ENCODE peak calls at places on chromosomes 2 and 18, in four cellular contexts. One of them, this sample, is unnamed.
A peak's percentile ranks its signal among the peaks of the same experiment; 100 is the strongest.

GRCh38 chr2:168686485-168687191 is 115.8 kb upstream of the NOSTRIN start:
- DNase-seq in activated CD8-positive, alpha-beta memory T cell treated with anti-CD3 and anti-CD28 coated beads for 1 hour: no peak
- DNase-seq in fibroblast of lung: peak; percentile 77
- DNase-seq in HL-60: no peak
- DNase-seq in this sample: no peak

GRCh38 chr18:22230403-22231042 is 61.1 kb downstream of the GATA6 start:
- DNase-seq in fibroblast of lung: peak; percentile 91
- DNase-seq in activated CD8-positive, alpha-beta memory T cell treated with anti-CD3 and anti-CD28 coated beads for 1 hour: no peak
- DNase-seq in HL-60: no peak
- DNase-seq in this sample: no peak

GRCh38 chr2:48180557-48180956 is 274.3 kb upstream of the FBXO11 start:
- DNase-seq in HL-60: no peak
- DNase-seq in activated CD8-positive, alpha-beta memory T cell treated with anti-CD3 and anti-CD28 coated beads for 1 hour: no peak
- DNase-seq in fibroblast of lung: no peak
- DNase-seq in this sample: no peak

GRCh38 chr2:43276517-43276931 is 50.1 kb upstream of the ZFP36L2 start:
- DNase-seq in activated CD8-positive, alpha-beta memory T cell treated with anti-CD3 and anti-CD28 coated beads for 1 hour: no peak
- DNase-seq in HL-60: no peak
- DNase-seq in fibroblast of lung: no peak
- DNase-seq in this sample: no peak

GRCh38 chr18:33820517-33821368 is 242.7 kb downstream of the ASXL3 start:
- DNase-seq in fibroblast of lung: no peak
- DNase-seq in activated CD8-positive, alpha-beta memory T cell treated with anti-CD3 and anti-CD28 coated beads for 1 hour: no peak
- DNase-seq in HL-60: no peak
- DNase-seq in this sample: no peak

GRCh38 chr2:195805283-195805976 is 148.4 kb downstream of the SLC39A10 start:
- DNase-seq in activated CD8-positive, alpha-beta memory T cell treated with anti-CD3 and anti-CD28 coated beads for 1 hour: no peak
- DNase-seq in fibroblast of lung: no peak
- DNase-seq in HL-60: no peak
- DNase-seq in this sample: no peak

GRCh38 chr18:32378705-32379104 is 92.0 kb downstream of the GAREM1 start:
- DNase-seq in fibroblast of lung: peak; percentile 49
- DNase-seq in HL-60: no peak
- DNase-seq in activated CD8-positive, alpha-beta memory T cell treated with anti-CD3 and anti-CD28 coated beads for 1 hour: no peak
- DNase-seq in this sample: no peak

GRCh38 chr2:188435115-188435514 is 143.4 kb downstream of the GULP1 start:
- DNase-seq in HL-60: no peak
- DNase-seq in activated CD8-positive, alpha-beta memory T cell treated with anti-CD3 and anti-CD28 coated beads for 1 hour: no peak
- DNase-seq in fibroblast of lung: no peak
- DNase-seq in this sample: no peak

GRCh38 chr2:218894168-218895157 is 13.8 kb downstream of the WNT10A start:
- DNase-seq in HL-60: no peak
- DNase-seq in activated CD8-positive, alpha-beta memory T cell treated with anti-CD3 and anti-CD28 coated beads for 1 hour: no peak
- DNase-seq in fibroblast of lung: no peak
- DNase-seq in this sample: no peak

GRCh38 chr2:38978504-38978903 is 88.8 kb downstream of the ARHGEF33 start:
- DNase-seq in HL-60: peak; percentile 82
- DNase-seq in fibroblast of lung: no peak
- DNase-seq in activated CD8-positive, alpha-beta memory T cell treated with anti-CD3 and anti-CD28 coated beads for 1 hour: no peak
- DNase-seq in this sample: no peak

GRCh38 chr2:75600418-75601088 is 39.8 kb upstream of the EVA1A start:
- DNase-seq in activated CD8-positive, alpha-beta memory T cell treated with anti-CD3 and anti-CD28 coated beads for 1 hour: no peak
- DNase-seq in HL-60: no peak
- DNase-seq in fibroblast of lung: no peak
- DNase-seq in this sample: no peak

GRCh38 chr2:150484461-150484931 is 3.0 kb downstream of the RND3 start:
- DNase-seq in fibroblast of lung: no peak
- DNase-seq in activated CD8-positive, alpha-beta memory T cell treated with anti-CD3 and anti-CD28 coated beads for 1 hour: no peak
- DNase-seq in HL-60: no peak
- DNase-seq in this sample: no peak